ENCODE peak calls at places on chromosomes 4 and X, in four cellular contexts. W is DND-41; F is CD8-positive, alpha-beta T cell; T is cardiac muscle cell. I is an unnamed sample.

GRCh38 chr4:1401409-1402020 is 4.7 kb downstream of the NKX1-1 start:
- DNase-seq in W (no peak), F (no peak), T (no peak), I (no peak)

GRCh38 chrX:124736553-124737240 is 390.3 kb downstream of the SH2D1A start:
- DNase-seq in W (peak), F (peak), T (no peak), I (no peak)

GRCh38 chr4:1504786-1505500 is 98.7 kb upstream of the NKX1-1 start:
- DNase-seq in W (no peak), F (peak), T (no peak), I (no peak)

GRCh38 chr4:168796362-168797106 is 213.5 kb downstream of the CBR4 start:
- DNase-seq in W (no peak), F (no peak), T (peak), I (no peak)

GRCh38 chr4:48778431-48779094 is 1.5 kb downstream of the FRYL start:
- DNase-seq in W (no peak), F (no peak), T (peak), I (peak)

GRCh38 chr4:76386566-76387305 is 34.2 kb downstream of the CCDC158 start:
- DNase-seq in W (no peak), F (no peak), T (peak), I (no peak)

GRCh38 chr4:145176641-145177432 is 3.6 kb downstream of the OTUD4 start:
- DNase-seq in W (no peak), F (no peak), T (no peak), I (no peak)

GRCh38 chr4:20254517-20255250 is 3.0 kb downstream of the SLIT2 start:
- DNase-seq in W (no peak), F (no peak), T (peak), I (no peak)

GRCh38 chr4:115108850-115109249 is 4.6 kb downstream of the NDST4 start:
- DNase-seq in W (no peak), F (no peak), T (no peak), I (no peak)

GRCh38 chr4:136241221-136241986 is 1290.9 kb downstream of the PCDH18 start:
- DNase-seq in W (no peak), F (no peak), T (no peak), I (no peak)

GRCh38 chr4:158856852-158857251 is 88.0 kb downstream of the FNIP2 start:
- DNase-seq in W (no peak), F (no peak), T (peak), I (peak)

GRCh38 chr4:72110886-72111285 is 79.1 kb downstream of the NPFFR2 start:
- DNase-seq in W (no peak), F (no peak), T (no peak), I (no peak)

GRCh38 chr4:2400841-2401609 is 17.4 kb downstream of the ZFYVE28 start:
- DNase-seq in W (no peak), F (no peak), T (no peak), I (no peak)

GRCh38 chr4:10963958-10964705 is 279.6 kb upstream of the CLNK start:
- DNase-seq in W (no peak), F (no peak), T (no peak), I (no peak)

GRCh38 chr4:67575889-67576329 is 17.4 kb downstream of the STAP1 start:
- DNase-seq in W (no peak), F (no peak), T (no peak), I (no peak)

GRCh38 chrX:8783100-8784098 is 17.8 kb downstream of the FAM9A start:
- DNase-seq in W (peak), F (peak), T (peak), I (peak)

GRCh38 chrX:69951756-69952155 is 98.0 kb downstream of the AWAT2 start:
- DNase-seq in W (no peak), F (no peak), T (peak), I (no peak)

GRCh38 chr4:112946127-112946526 is 103.3 kb upstream of the ANK2 start:
- DNase-seq in W (no peak), F (no peak), T (no peak), I (no peak)

GRCh38 chr4:158166701-158167100 is 6.1 kb downstream of the GASK1B start:
- DNase-seq in W (no peak), F (no peak), T (peak), I (no peak)

GRCh38 chr4:51901363-51901762 is 58.4 kb downstream of the DCUN1D4 start:
- DNase-seq in W (no peak), F (no peak), T (no peak), I (no peak)

GRCh38 chr4:151389316-151389715 is 19.7 kb upstream of the FHIP1A start:
- DNase-seq in W (no peak), F (no peak), T (peak), I (no peak)

GRCh38 chr4:185039508-185040273 is 21.4 kb downstream of the HELT start:
- DNase-seq in W (peak), F (peak), T (peak), I (peak)

GRCh38 chrX:10989386-10989785 is 121.7 kb upstream of the HCCS start:
- DNase-seq in W (no peak), F (no peak), T (peak), I (no peak)

GRCh38 chr4:94408549-94409374 is 43.0 kb upstream of the PDLIM5 start:
- DNase-seq in W (no peak), F (no peak), T (peak), I (no peak)

GRCh38 chr4:94407846-94408245 is 43.9 kb upstream of the PDLIM5 start:
- DNase-seq in W (no peak), F (no peak), T (peak), I (no peak)

GRCh38 chr4:94410678-94411206 is 41.0 kb upstream of the PDLIM5 start:
- DNase-seq in W (no peak), F (no peak), T (peak), I (peak)

GRCh38 chr4:94409947-94410346 is 41.8 kb upstream of the PDLIM5 start:
- DNase-seq in W (no peak), F (no peak), T (no peak), I (peak)

GRCh38 chr4:94409375-94409679 is 42.4 kb upstream of the PDLIM5 start:
- DNase-seq in W (no peak), F (no peak), T (no peak), I (no peak)
- H3K27ac ChIP-seq in W (no peak), F (no peak), T (peak), I (no peak)

DNA sequence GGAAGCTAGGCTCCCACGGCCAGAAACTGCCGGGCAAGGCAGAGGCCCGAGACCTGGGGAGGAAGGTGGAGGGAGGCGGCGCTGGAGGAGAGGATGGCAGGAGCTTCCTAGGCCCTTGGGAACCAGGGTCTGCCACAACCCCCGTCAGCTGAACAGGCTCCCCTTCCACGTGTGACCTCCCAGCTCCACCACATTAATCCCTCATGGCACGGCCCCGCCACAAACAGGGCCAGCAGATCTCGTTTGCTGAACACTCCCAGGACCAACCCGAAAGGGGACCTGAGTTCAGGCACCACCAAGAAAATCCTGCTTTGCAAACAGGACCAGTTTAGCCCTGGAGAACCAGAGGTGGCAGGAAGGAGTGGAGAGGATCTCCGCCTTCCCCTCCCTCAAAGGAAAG is 62.7 kb downstream of the FHDC1 start:
- DNase-seq in W (no peak), F (no peak), T (no peak), I (no peak)
- H3K27ac ChIP-seq in W (no peak), F (no peak), T (no peak), I (no peak)

GRCh38 chrX:46577116-46578005 is 3.8 kb downstream of the CHST7 start:
- DNase-seq in W (no peak), F (no peak), T (peak), I (no peak)
- H3K27ac ChIP-seq in W (no peak), F (no peak), T (no peak), I (no peak)

DNA sequence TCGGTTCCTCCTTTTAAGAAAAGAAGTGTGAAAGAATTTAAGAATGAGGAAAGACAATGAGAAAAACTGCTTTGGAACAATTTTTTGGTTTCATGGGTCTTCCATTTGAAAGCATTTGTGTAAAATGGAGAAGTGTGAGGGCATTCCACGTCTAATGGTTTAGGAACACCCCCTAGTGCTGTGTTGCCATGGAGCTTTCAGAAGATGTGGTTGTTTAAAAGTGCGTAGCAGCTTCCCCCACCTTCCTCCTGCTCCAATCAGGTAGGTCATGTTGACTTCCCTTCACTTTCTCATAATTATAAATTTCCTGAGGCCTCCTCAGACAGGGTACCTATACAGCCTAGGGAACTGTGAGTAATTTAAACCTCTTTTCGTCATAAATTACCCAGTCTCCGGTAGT is 50.0 kb downstream of the UGT2B10 start:
- DNase-seq in W (no peak), F (no peak), T (no peak), I (no peak)
- H3K27ac ChIP-seq in W (no peak), F (no peak), T (no peak), I (no peak)

GRCh38 chrX:39762266-39762841 is 335.4 kb downstream of the BCOR start:
- DNase-seq in W (no peak), F (no peak), T (peak), I (no peak)

GRCh38 chrX:39758791-39759525 is 338.8 kb downstream of the BCOR start:
- DNase-seq in W (no peak), F (no peak), T (no peak), I (peak)

GRCh38 chrX:39760930-39761329 is 336.8 kb downstream of the BCOR start:
- DNase-seq in W (no peak), F (no peak), T (no peak), I (no peak)

GRCh38 chrX:39757971-39758370 is 339.8 kb downstream of the BCOR start:
- DNase-seq in W (no peak), F (no peak), T (peak), I (no peak)

GRCh38 chrX:39759526-39760224 is 338.1 kb downstream of the BCOR start:
- DNase-seq in W (no peak), F (no peak), T (peak), I (peak)
- H3K27ac ChIP-seq in W (no peak), F (no peak), T (no peak), I (no peak)

GRCh38 chrX:122501652-122502051 is 682.4 kb upstream of the GRIA3 start:
- DNase-seq in W (no peak), F (no peak), T (no peak), I (no peak)
- H3K27ac ChIP-seq in W (no peak), F (no peak), T (no peak), I (no peak)